ENCODE peak calls at places on chromosome X, in four cellular contexts. T, M, L and N are unnamed samples.

GRCh38 chrX:130024127-130024526 is 41.7 kb downstream of the BCORL1 start:
- DNase-seq in T (peak; percentile 91), M (peak; percentile 61), L (no peak), N (peak; percentile 87)

GRCh38 chrX:55452825-55453124 is 848 bp downstream of the MAGEH1 start:
- DNase-seq in T (no peak), M (no peak), L (no peak), N (no peak)

GRCh38 chrX:37314526-37314925 is 34.6 kb upstream of the PRRG1 start:
- DNase-seq in T (no peak), M (no peak), L (no peak), N (no peak)

GRCh38 chrX:18714910-18715309 is 7.5 kb downstream of the PPEF1 start:
- DNase-seq in T (no peak), M (no peak), L (no peak), N (no peak)

GRCh38 chrX:53018627-53019026 is 30.0 kb upstream of the GPR173 start:
- DNase-seq in T (no peak), M (no peak), L (no peak), N (no peak)

GRCh38 chrX:78321809-78322208 is 5.6 kb downstream of the CYSLTR1 start:
- DNase-seq in T (peak; percentile 29), M (peak; percentile 4), L (no peak), N (peak; percentile 29)

GRCh38 chrX:18424482-18425198 is 768 bp upstream of the CDKL5 start:
- DNase-seq in T (peak; percentile 10), M (peak; percentile 1), L (peak; percentile 38), N (peak; percentile 26)

GRCh38 chrX:139077303-139078131 is 366.0 kb upstream of the FGF13 start:
- DNase-seq in T (no peak), M (no peak), L (no peak), N (no peak)

GRCh38 chrX:85419293-85419692 is 39.8 kb upstream of the POF1B start:
- DNase-seq in T (no peak), M (no peak), L (no peak), N (no peak)

GRCh38 chrX:46929439-46930018 is 17.3 kb downstream of the JADE3 start:
- DNase-seq in T (no peak), M (no peak), L (no peak), N (no peak)

GRCh38 chrX:153865685-153866084 is 20.3 kb downstream of the L1CAM start:
- DNase-seq in T (no peak), M (no peak), L (no peak), N (no peak)

GRCh38 chrX:71621644-71622346 is 3.5 kb upstream of the CXCR3 start:
- DNase-seq in T (no peak), M (no peak), L (no peak), N (no peak)

GRCh38 chrX:118181030-118181429 is 64.4 kb upstream of the KLHL13 start:
- DNase-seq in T (no peak), M (no peak), L (no peak), N (no peak)

GRCh38 chrX:15882704-15883539 is 28.3 kb upstream of the AP1S2 start:
- DNase-seq in T (no peak), M (no peak), L (no peak), N (no peak)

GRCh38 chrX:150012647-150013046 is 74.4 kb upstream of the EOLA2 start:
- DNase-seq in T (no peak), M (no peak), L (no peak), N (no peak)

GRCh38 chrX:132181364-132181763 is 37.9 kb downstream of the RAP2C start:
- DNase-seq in T (no peak), M (no peak), L (no peak), N (no peak)

GRCh38 chrX:68488657-68489056 is 10.2 kb upstream of the YIPF6 start:
- DNase-seq in T (no peak), M (no peak), L (no peak), N (no peak)

GRCh38 chrX:16946971-16947562 is 609 bp downstream of the REPS2 start:
- DNase-seq in T (peak; percentile 6), M (no peak), L (peak; percentile 42), N (peak; percentile 21)

GRCh38 chrX:15863944-15864491 is 9.4 kb upstream of the AP1S2 start:
- DNase-seq in T (no peak), M (no peak), L (no peak), N (no peak)

GRCh38 chrX:12973561-12974216 is 1.2 kb upstream of the TMSB4X start:
- DNase-seq in T (no peak), M (no peak), L (no peak), N (no peak)

GRCh38 chrX:120660638-120661037 is 30.8 kb upstream of the C1GALT1C1 start:
- DNase-seq in T (no peak), M (no peak), L (no peak), N (no peak)

GRCh38 chrX:94401426-94401825 is 727.4 kb downstream of the FAM133A start:
- DNase-seq in T (no peak), M (no peak), L (no peak), N (no peak)

GRCh38 chrX:22060451-22060940 is 28.4 kb downstream of the PHEX start:
- DNase-seq in T (no peak), M (no peak), L (no peak), N (peak; percentile 9)

GRCh38 chrX:119826399-119826959 is 26.3 kb downstream of the UPF3B start:
- DNase-seq in T (no peak), M (no peak), L (no peak), N (no peak)

GRCh38 chrX:134074151-134074550 is 88.8 kb upstream of the GPC3 start:
- DNase-seq in T (no peak), M (no peak), L (no peak), N (no peak)

GRCh38 chrX:54639018-54639345 is 109.0 kb downstream of the GNL3L start:
- DNase-seq in T (no peak), M (no peak), L (no peak), N (no peak)

GRCh38 chrX:1425381-1425780 is 27.3 kb downstream of the ASMTL start:
- DNase-seq in T (no peak), M (no peak), L (no peak), N (no peak)

GRCh38 chrX:144586756-144587155 is 660.5 kb upstream of the SPANXN1 start:
- DNase-seq in T (no peak), M (no peak), L (no peak), N (no peak)

GRCh38 chrX:21373637-21374162 is 518 bp upstream of the CNKSR2 start:
- DNase-seq in T (peak; percentile 17), M (peak; percentile 12), L (no peak), N (no peak)